ENCODE peak calls at places on chromosomes 11 and 22, in seven cellular contexts. I, W, C, G, R, E and Q are unnamed samples.

GRCh38 chr22:29804985-29805384 is 33.1 kb downstream of the ASCC2 start:
- DNase-seq in I (no peak), W (no peak), C (no peak), G (no peak), R (no peak), E (no peak), Q (no peak)

GRCh38 chr11:96279421-96280290 is 63.3 kb downstream of the MAML2 start:
- DNase-seq in I (no peak), W (peak), C (no peak), G (peak), R (no peak), E (peak), Q (no peak)

GRCh38 chr11:44949160-44950035 is 1.3 kb downstream of the TP53I11 start:
- DNase-seq in I (peak), W (peak), C (peak), G (peak), R (peak), E (peak), Q (no peak)

GRCh38 chr22:37643225-37643847 is 3.9 kb downstream of the SH3BP1 start:
- DNase-seq in I (peak), W (peak), C (peak), G (peak), R (peak), E (peak), Q (no peak)

GRCh38 chr11:2998073-2998850 is 6.1 kb upstream of the NAP1L4 start:
- DNase-seq in I (no peak), W (no peak), C (no peak), G (no peak), R (peak), E (no peak), Q (no peak)

GRCh38 chr11:27055065-27055682 is 14.6 kb downstream of the BBOX1 start:
- DNase-seq in I (no peak), W (peak), C (no peak), G (peak), R (peak), E (peak), Q (no peak)

GRCh38 chr11:29751618-29752017 is 265.2 kb downstream of the KCNA4 start:
- DNase-seq in I (no peak), W (no peak), C (no peak), G (no peak), R (no peak), E (no peak), Q (no peak)

GRCh38 chr22:38218661-38219331 is 17.0 kb downstream of the MAFF start:
- DNase-seq in I (no peak), W (peak), C (peak), G (peak), R (peak), E (peak), Q (peak)

GRCh38 chr22:38177926-38178604 is 3.6 kb downstream of the PLA2G6 start:
- DNase-seq in I (peak), W (peak), C (no peak), G (peak), R (peak), E (peak), Q (no peak)

GRCh38 chr11:418343-419247 is 3.8 kb upstream of the SIGIRR start:
- DNase-seq in I (no peak), W (no peak), C (no peak), G (no peak), R (no peak), E (no peak), Q (no peak)

GRCh38 chr11:114348200-114349191 is 51.8 kb downstream of the C11orf71 start:
- DNase-seq in I (peak), W (peak), C (peak), G (peak), R (peak), E (peak), Q (peak)

GRCh38 chr11:70466596-70466995 is 68.3 kb downstream of the CTTN start:
- DNase-seq in I (no peak), W (no peak), C (no peak), G (no peak), R (no peak), E (no peak), Q (no peak)

GRCh38 chr11:87726511-87726910 is 448.7 kb downstream of the RAB38 start:
- DNase-seq in I (no peak), W (no peak), C (no peak), G (no peak), R (peak), E (no peak), Q (no peak)

GRCh38 chr11:27285761-27286160 is 77.3 kb downstream of the CCDC34 start:
- DNase-seq in I (no peak), W (no peak), C (no peak), G (no peak), R (no peak), E (peak), Q (no peak)

GRCh38 chr11:99037057-99037456 is 16.3 kb downstream of the CNTN5 start:
- DNase-seq in I (no peak), W (no peak), C (no peak), G (no peak), R (no peak), E (no peak), Q (no peak)

GRCh38 chr11:94776351-94777321 is 8.5 kb downstream of the AMOTL1 start:
- DNase-seq in I (no peak), W (peak), C (no peak), G (peak), R (peak), E (peak), Q (no peak)

GRCh38 chr11:90465553-90465952 is 242.7 kb upstream of the CHORDC1 start:
- DNase-seq in I (no peak), W (no peak), C (no peak), G (no peak), R (no peak), E (peak), Q (no peak)

GRCh38 chr11:17387811-17388210 is 648 bp downstream of the KCNJ11 start:
- DNase-seq in I (no peak), W (no peak), C (no peak), G (no peak), R (no peak), E (no peak), Q (no peak)

GRCh38 chr22:40720538-40721256 is 41.4 kb downstream of the MCHR1 start:
- DNase-seq in I (no peak), W (peak), C (no peak), G (peak), R (no peak), E (no peak), Q (no peak)

GRCh38 chr11:66491315-66491935 is 11.2 kb downstream of the DPP3 start:
- DNase-seq in I (no peak), W (no peak), C (peak), G (no peak), R (peak), E (no peak), Q (no peak)

GRCh38 chr22:39932918-39933649 is 27.1 kb upstream of the TMA7B start:
- DNase-seq in I (peak), W (no peak), C (peak), G (peak), R (peak), E (peak), Q (peak)

GRCh38 chr22:45993841-45994240 is 16.9 kb upstream of the WNT7B start:
- DNase-seq in I (no peak), W (no peak), C (no peak), G (no peak), R (no peak), E (no peak), Q (no peak)
- H2BK5ac ChIP-seq in I (no peak), W (no peak), C (no peak), G (no peak), R (no peak), E (no peak), Q (no peak)

DNA sequence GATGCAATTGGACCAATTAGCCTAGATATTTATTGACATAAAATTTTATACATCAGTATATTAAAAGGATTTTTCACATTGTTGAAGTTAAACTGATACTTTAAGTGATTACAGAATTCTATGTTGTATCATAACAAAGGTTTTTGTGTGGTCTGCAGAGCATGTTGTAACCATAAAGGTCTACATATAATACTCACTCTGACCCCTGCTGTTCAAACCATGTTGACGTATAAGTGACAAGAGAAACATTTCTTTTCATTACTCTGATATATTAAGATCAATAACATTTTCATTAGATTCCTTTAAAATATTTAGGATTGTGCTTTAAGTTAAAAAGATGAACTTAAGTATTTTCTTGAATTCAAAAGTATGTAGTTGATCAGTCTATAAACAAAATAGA is 63.9 kb downstream of the GAS2 start:
- DNase-seq in I (no peak), W (peak), C (no peak), G (peak), R (peak), E (peak), Q (no peak)
- H2BK5ac ChIP-seq in I (no peak), W (no peak), C (no peak), G (no peak), R (no peak), E (no peak), Q (no peak)

GRCh38 chr11:46367916-46368267 is 13.6 kb upstream of the MDK start:
- DNase-seq in I (no peak), W (no peak), C (no peak), G (no peak), R (no peak), E (no peak), Q (no peak)
- H2BK5ac ChIP-seq in I (no peak), W (no peak), C (no peak), G (no peak), R (no peak), E (no peak), Q (no peak)

DNA sequence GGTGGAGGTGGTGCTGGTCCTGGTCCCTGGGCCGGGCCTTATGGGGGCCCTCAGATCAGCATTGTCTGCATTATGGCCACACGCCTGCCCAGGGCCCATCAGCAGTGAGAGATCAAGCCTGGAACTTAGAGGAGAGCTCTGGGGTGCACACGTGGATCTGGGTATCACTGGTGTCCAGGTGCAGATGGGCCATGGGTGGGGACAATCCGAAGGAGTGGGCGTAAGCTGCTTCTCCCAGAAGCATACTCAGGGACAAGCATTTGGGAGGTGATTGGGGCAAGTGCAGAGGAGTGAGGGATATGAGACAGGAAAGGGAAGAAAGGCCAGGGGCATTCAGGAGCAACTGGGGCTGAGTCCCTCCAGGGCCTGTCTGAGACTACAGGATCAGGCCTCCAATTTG is 84.3 kb downstream of the CSNK2A3 start:
- DNase-seq in I (no peak), W (no peak), C (no peak), G (no peak), R (no peak), E (no peak), Q (no peak)
- H2BK5ac ChIP-seq in I (no peak), W (no peak), C (no peak), G (no peak), R (no peak), E (no peak), Q (no peak)

GRCh38 chr11:64571410-64572091 is 19.5 kb upstream of the SLC22A12 start:
- DNase-seq in I (no peak), W (no peak), C (peak), G (no peak), R (peak), E (peak), Q (no peak)

GRCh38 chr11:64580387-64580786 is 10.6 kb upstream of the SLC22A12 start:
- DNase-seq in I (no peak), W (no peak), C (no peak), G (no peak), R (no peak), E (no peak), Q (no peak)

GRCh38 chr11:64581057-64581523 is 9.9 kb upstream of the SLC22A12 start:
- DNase-seq in I (no peak), W (no peak), C (no peak), G (no peak), R (no peak), E (no peak), Q (no peak)

GRCh38 chr11:64572143-64572542 is 18.9 kb upstream of the SLC22A12 start:
- DNase-seq in I (no peak), W (no peak), C (no peak), G (no peak), R (no peak), E (no peak), Q (no peak)

DNA sequence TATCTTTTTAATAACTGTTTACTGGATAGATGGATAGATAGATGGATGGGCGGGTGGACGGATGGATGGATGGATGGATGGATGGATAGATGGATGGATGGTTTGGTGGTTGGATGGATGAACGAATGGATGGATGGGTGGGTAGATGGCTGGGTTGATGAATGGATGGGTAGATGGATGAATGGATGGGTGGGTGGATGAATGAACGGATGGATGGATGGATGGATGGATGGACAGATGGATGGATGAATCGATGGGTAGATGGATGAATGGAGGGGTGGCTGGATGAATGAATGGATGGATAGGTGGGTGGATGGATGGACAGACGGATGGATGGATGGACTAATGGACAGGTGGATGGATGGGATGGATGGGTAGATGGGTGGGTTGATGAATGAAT is 13.8 kb upstream of the SLC22A12 start:
- DNase-seq in I (no peak), W (no peak), C (no peak), G (no peak), R (no peak), E (no peak), Q (no peak)
- H2BK5ac ChIP-seq in I (no peak), W (peak), C (no peak), G (no peak), R (no peak), E (no peak), Q (no peak)

DNA sequence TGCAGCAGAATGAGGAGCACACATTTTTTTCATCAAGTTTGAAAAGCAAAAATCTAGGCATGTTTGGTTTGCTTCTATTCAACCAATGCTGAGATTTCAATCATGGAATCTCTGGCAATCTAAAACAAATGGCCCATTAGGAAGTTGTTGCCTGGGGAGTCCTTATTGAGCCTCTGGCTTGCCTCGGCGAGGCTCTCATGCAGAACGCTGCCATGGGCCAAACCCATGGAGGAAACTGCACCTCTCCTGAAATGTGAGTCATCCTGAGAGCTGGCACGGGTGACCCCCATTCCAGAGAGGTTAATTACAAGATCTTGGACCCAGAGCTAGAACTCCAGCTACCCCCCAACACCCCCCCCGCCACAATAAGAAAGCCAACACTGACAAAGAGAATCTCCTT is 80.7 kb downstream of the MN1 start:
- DNase-seq in I (no peak), W (no peak), C (no peak), G (no peak), R (no peak), E (no peak), Q (no peak)
- H2BK5ac ChIP-seq in I (no peak), W (no peak), C (no peak), G (no peak), R (no peak), E (no peak), Q (no peak)

DNA sequence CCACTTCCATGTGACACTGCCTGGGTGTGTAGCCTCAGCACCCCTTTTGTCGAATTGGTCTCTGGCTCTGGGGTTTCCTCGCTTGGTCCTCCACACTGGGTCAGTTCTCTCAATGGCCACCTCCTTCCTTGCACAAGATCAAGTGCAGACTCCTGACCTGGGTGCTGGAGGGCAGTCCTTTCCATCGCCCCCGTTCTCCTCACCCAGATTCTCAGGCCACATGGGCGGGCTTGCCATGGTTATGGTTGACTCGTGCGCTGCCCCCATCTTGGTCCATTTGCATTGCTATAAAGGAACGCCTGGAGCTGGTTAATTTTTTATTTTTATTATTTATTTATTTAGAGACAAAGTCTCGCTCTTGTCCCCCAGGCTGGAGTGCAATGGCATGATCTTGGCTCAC is 5.5 kb upstream of the PARVB start:
- DNase-seq in I (no peak), W (no peak), C (no peak), G (no peak), R (no peak), E (no peak), Q (no peak)
- H2BK5ac ChIP-seq in I (no peak), W (no peak), C (no peak), G (no peak), R (no peak), E (no peak), Q (no peak)

GRCh38 chr11:35486446-35486845 is 39.0 kb downstream of the PAMR1 start:
- DNase-seq in I (no peak), W (no peak), C (no peak), G (no peak), R (no peak), E (peak), Q (no peak)
- H2BK5ac ChIP-seq in I (no peak), W (no peak), C (no peak), G (no peak), R (no peak), E (no peak), Q (no peak)

GRCh38 chr11:11483622-11484021 is 130.6 kb upstream of the CSNK2A3 start:
- DNase-seq in I (no peak), W (no peak), C (no peak), G (no peak), R (no peak), E (no peak), Q (no peak)
- H2BK5ac ChIP-seq in I (no peak), W (no peak), C (no peak), G (no peak), R (no peak), E (no peak), Q (no peak)

DNA sequence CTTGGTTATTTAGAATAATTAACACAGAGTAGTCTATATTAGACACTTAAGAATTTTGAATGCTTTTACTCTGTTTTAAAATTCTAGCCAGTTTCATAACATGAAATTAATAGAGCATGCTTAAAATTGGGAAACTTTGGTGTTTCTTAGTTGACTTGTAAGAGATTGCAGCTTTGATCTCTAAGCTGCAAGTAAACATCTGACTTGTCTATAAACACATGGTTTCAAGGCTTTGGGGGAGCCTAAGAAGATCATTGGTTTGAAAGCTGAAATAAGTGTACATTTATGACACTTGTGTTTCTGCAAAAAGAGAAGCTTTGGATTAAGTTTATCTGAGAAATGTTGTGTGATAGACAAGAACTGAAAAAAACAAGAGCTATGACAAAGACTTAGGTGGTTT is 37.8 kb downstream of the YAP1 start:
- DNase-seq in I (no peak), W (no peak), C (no peak), G (no peak), R (no peak), E (no peak), Q (no peak)
- H2BK5ac ChIP-seq in I (no peak), W (no peak), C (no peak), G (no peak), R (no peak), E (no peak), Q (no peak)